ENCODE peak calls at places on chromosomes 11 and 22, in four cellular contexts. C, Z, F and T are unnamed samples.

GRCh38 chr11:114257621-114258558 is 38.3 kb upstream of the NNMT start:
- DNase-seq in C (peak), Z (peak), F (no peak), T (no peak)

GRCh38 chr11:2750601-2751522 is 51.1 kb upstream of the KCNQ1OT1 start:
- DNase-seq in C (peak), Z (peak), F (no peak), T (peak)

GRCh38 chr11:68412593-68413475 is 47.7 kb upstream of the PPP6R3 start:
- DNase-seq in C (peak), Z (peak), F (no peak), T (no peak)

GRCh38 chr11:32602657-32603410 is 19.2 kb downstream of the EIF3M start:
- DNase-seq in C (no peak), Z (no peak), F (no peak), T (no peak)

GRCh38 chr22:41222846-41223507 is 17.8 kb downstream of the CHADL start:
- DNase-seq in C (no peak), Z (no peak), F (no peak), T (no peak)

GRCh38 chr11:31264834-31265233 is 104.7 kb downstream of the DCDC1 start:
- DNase-seq in C (no peak), Z (no peak), F (no peak), T (no peak)

GRCh38 chr11:125167954-125168821 is 3.6 kb downstream of the PKNOX2 start:
- DNase-seq in C (no peak), Z (no peak), F (no peak), T (no peak)

GRCh38 chr11:34593085-34593484 is 27.8 kb upstream of the EHF start:
- DNase-seq in C (no peak), Z (no peak), F (no peak), T (no peak)

GRCh38 chr11:47394322-47395224 is 13.8 kb upstream of the SLC39A13 start:
- DNase-seq in C (no peak), Z (peak), F (peak), T (peak)

GRCh38 chr22:18048441-18048898 is 24.1 kb upstream of the MICAL3 start:
- DNase-seq in C (peak), Z (no peak), F (no peak), T (no peak)

GRCh38 chr11:108368134-108368533 is 99.2 kb downstream of the C11orf65 start:
- DNase-seq in C (no peak), Z (no peak), F (no peak), T (no peak)

GRCh38 chr22:27603823-27604190 is 197.7 kb downstream of the MN1 start:
- DNase-seq in C (no peak), Z (no peak), F (no peak), T (no peak)

GRCh38 chr11:134752964-134753804 is 341.1 kb upstream of the B3GAT1 start:
- DNase-seq in C (no peak), Z (no peak), F (no peak), T (no peak)

DNA sequence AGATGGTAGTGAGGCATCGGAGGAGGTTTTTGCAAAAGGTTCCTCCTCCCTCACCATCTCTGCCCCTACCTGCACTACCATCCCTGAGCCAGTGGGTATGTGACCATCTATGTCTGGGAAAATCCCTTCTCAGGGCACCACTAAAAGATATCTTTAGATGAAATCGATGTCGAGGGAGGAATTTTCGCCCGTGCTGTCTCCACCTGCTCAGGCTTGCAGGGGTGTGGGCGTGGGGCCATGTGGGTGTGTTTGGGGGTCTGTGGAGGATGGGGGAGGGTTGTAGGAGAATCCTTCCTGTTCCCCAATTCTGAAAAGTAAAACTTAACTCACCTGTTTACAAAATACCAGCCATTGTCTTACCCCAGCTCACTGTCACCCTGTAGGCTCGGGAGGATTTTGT is 12.4 kb downstream of the MPPED1 start:
- DNase-seq in C (no peak), Z (no peak), F (no peak), T (no peak)
- H3K27ac ChIP-seq in C (no peak), Z (no peak), F (no peak), T (no peak)

DNA sequence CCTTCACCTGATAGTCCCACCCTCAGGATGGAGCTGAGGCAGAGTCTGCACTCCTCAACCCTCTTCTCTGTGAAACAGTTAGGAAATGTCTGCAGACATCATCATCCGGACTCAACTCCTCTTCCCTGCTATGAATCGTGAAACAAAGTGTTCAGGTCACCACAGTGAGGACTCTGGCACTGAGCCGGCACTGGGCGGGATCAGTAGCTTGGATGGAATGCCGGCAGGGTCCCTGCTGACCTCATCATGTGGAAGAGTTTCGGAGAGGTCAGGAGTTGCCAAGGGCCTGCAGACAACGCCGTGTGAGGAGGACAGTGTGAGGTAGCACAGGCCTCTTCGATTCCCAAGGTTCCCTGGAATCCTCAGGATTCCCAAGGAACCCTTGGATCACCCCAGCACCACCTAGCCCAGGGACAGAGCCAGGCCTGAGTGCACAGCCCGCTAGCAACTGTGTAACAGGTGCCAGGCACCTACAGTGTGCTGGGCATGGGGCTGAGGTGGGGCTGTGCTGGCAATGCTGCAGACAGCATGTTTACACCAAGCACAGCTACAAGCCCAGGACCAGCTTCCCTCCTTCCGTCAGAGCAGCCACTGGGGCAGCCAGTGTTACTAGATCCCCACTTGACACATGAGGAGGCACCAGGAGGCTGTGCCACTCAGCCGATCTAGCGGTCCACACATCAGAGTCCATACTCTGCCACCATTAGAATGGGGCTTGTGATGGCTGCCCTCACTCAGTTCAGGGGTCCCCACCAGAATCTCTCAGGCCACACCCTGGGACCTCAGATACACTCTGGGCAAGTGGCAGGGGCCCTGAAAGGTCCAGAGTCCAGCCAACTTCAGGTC is 693 bp upstream of the LINC01488 start:
- DNase-seq in C (no peak), Z (peak), F (no peak), T (no peak)
- H3K27ac ChIP-seq in C (no peak), Z (peak), F (no peak), T (no peak)

GRCh38 chr22:43438666-43439347 is 27.0 kb downstream of the MPPED1 start:
- DNase-seq in C (no peak), Z (no peak), F (no peak), T (no peak)

GRCh38 chr22:43435851-43436535 is 24.2 kb downstream of the MPPED1 start:
- DNase-seq in C (no peak), Z (no peak), F (no peak), T (no peak)

GRCh38 chr22:43434601-43435311 is 22.9 kb downstream of the MPPED1 start:
- DNase-seq in C (no peak), Z (no peak), F (no peak), T (no peak)

GRCh38 chr22:43437871-43438475 is 26.2 kb downstream of the MPPED1 start:
- DNase-seq in C (peak), Z (no peak), F (no peak), T (no peak)

DNA sequence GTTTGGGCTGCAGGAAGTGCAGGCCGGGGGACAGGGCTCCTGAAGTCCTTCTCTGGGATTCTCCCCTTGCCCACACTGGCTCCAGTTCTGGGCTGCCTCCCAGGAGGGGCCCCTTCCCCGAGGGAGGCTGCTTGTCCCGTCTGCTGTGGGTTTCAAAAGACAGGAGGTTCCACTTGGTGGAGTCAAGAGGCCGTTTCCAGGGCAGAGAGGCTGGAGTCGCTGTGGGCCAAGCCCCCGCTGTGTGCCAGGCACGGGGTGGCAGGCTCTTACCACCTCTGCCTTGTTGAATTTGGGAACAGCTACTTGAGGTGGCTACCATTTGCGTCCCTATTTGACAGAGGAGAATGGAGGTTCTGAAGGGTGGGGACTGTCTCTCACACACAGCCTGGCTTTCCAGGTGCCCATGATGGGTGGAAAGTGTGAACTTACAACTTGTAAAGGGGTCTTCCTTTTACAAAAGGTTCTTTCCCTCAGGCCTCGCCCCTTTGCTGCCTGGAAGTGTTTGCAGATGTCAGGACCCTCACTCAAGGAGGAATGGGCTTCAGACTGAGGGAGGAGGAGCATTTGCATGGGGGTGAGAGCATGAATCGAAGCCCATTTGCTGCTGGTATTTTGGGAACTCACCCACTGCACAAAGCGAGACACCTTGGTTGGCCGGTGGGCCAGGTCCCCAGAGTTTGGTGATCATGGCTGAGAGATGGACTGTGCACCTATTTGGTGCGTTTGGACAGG is 24.9 kb downstream of the MPPED1 start:
- DNase-seq in C (no peak), Z (no peak), F (no peak), T (no peak)
- H3K27ac ChIP-seq in C (no peak), Z (no peak), F (no peak), T (no peak)

DNA sequence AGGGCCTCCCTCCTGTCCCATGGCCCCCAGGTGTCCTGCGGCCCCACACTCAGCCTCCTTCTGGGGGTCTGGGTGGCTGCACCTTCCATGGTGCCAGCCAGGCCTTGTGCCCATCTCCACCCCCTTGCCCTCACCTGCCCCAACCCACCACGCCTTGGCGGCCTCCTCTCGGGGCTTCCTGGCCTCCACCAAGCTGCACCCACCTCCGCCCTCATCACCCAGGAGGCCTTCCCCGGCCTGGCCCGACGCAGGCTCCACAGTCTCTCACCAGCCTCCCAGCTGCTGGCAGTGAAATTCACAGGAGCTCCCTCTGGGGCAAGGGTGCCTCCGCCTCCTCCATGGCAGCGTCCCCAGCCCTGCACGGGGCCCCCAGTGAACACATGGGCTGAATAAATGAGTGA is 35.9 kb upstream of the WNT7B start:
- DNase-seq in C (no peak), Z (peak), F (no peak), T (no peak)
- H3K27ac ChIP-seq in C (peak), Z (peak), F (no peak), T (peak)

GRCh38 chr11:95232666-95233065 is 1.7 kb upstream of the SESN3 start:
- DNase-seq in C (no peak), Z (no peak), F (no peak), T (no peak)

GRCh38 chr11:95229199-95230053 is 1.6 kb downstream of the SESN3 start:
- DNase-seq in C (no peak), Z (no peak), F (no peak), T (no peak)

GRCh38 chr11:95230054-95231034 is 658 bp downstream of the SESN3 start:
- DNase-seq in C (peak), Z (no peak), F (peak), T (peak)

GRCh38 chr11:95231881-95232605 is 1.0 kb upstream of the SESN3 start:
- DNase-seq in C (peak), Z (peak), F (peak), T (peak)

GRCh38 chr11:95231126-95231880 is at the start of gene SESN3:
- DNase-seq in C (peak), Z (peak), F (peak), T (peak)
- H3K27ac ChIP-seq in C (peak), Z (peak), F (peak), T (peak)

DNA sequence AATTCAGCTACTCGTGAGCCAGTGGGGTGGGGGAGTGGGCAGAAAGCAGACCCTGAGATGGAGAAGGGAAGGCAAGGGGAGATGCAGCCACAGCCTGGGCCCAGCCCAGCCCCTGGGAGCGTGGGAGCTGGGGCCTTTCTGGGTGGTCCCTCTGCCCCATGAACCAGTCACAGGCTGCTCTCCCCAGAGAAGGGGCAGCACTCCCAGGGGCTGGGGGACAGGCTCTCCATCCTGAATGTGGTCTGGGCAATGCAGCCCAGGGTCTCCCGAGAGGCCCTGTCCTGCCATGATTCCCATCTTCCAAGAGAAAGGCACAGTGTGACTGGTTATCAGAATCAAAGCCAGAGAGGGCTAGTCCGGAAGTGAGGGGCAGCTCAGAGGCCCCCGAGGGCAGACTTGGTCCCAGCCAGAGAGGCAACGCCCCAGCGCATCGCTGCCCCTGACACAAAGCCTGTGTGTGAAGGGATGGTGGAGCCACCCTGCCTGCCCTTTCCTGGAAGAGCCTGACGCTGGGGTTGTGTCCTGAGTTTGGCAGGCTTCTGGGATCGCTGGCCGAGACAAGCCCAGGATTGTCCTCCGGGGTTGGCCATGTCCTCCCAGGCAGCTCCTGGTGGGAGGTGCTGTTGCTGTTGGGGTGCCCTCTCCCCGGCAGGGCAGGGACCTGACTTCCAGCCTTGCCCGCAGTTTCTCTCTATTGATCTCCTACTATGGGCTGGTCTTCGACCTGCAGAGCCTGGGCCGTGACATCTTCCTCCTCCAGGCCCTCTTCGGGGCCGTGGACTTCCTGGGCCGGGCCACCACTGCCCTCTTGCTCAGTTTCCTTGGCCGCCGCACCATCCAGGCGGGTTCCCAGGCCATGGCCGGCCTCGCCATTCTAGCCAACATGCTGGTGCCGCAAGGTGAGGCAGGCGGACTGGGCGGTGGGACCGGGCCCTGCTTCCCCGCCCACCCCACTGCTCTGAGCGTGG is 23.8 kb upstream of the SLC22A12 start:
- DNase-seq in C (no peak), Z (no peak), F (no peak), T (peak)
- H3K27ac ChIP-seq in C (peak), Z (no peak), F (no peak), T (no peak)

GRCh38 chr22:46617250-46618103 is 2.7 kb upstream of the GRAMD4 start:
- DNase-seq in C (no peak), Z (no peak), F (no peak), T (peak)
- H3K27ac ChIP-seq in C (no peak), Z (peak), F (no peak), T (no peak)

GRCh38 chr11:1303196-1303821 is 6.1 kb downstream of the TOLLIP start:
- DNase-seq in C (peak), Z (no peak), F (no peak), T (no peak)
- H3K27ac ChIP-seq in C (no peak), Z (no peak), F (no peak), T (peak)

GRCh38 chr22:22050141-22050775 is 67.7 kb upstream of the TOP3B start:
- DNase-seq in C (no peak), Z (no peak), F (no peak), T (no peak)
- H3K27ac ChIP-seq in C (no peak), Z (no peak), F (no peak), T (no peak)